ENCODE peak calls at places on chromosomes 7 and 10, in seven cellular contexts. One of them, this sample, is unnamed.

GRCh38 chr10:28676968-28677888 is at the start of gene BAMBI:
- DNase-seq in substantia nigra: peak; percentile 88
- DNase-seq in body of pancreas: peak; percentile 89
- DNase-seq in A549: peak; percentile 49
- DNase-seq in heart right ventricle: peak; percentile 93
- DNase-seq in lower lobe of right lung: peak; percentile 94
- DNase-seq in sigmoid colon: peak; percentile 94
- DNase-seq in this sample: peak; percentile 83

GRCh38 chr7:105438847-105439173 is 50.1 kb upstream of the SRPK2 start:
- DNase-seq in sigmoid colon: no peak
- DNase-seq in body of pancreas: no peak
- DNase-seq in lower lobe of right lung: no peak
- DNase-seq in substantia nigra: no peak
- DNase-seq in A549: no peak
- DNase-seq in heart right ventricle: no peak
- DNase-seq in this sample: no peak

GRCh38 chr7:113652501-113652900 is 266.3 kb downstream of the PPP1R3A start:
- DNase-seq in A549: no peak
- DNase-seq in lower lobe of right lung: no peak
- DNase-seq in body of pancreas: no peak
- DNase-seq in sigmoid colon: no peak
- DNase-seq in heart right ventricle: no peak
- DNase-seq in substantia nigra: no peak
- DNase-seq in this sample: no peak

GRCh38 chr7:7918736-7919448 is 49.7 kb upstream of the GLCCI1 start:
- DNase-seq in heart right ventricle: no peak
- DNase-seq in substantia nigra: no peak
- DNase-seq in A549: no peak
- DNase-seq in sigmoid colon: no peak
- DNase-seq in body of pancreas: no peak
- DNase-seq in lower lobe of right lung: no peak
- DNase-seq in this sample: no peak

GRCh38 chr10:30980951-30981616 is 50.6 kb downstream of the ZNF438 start:
- DNase-seq in sigmoid colon: peak; percentile 91
- DNase-seq in substantia nigra: no peak
- DNase-seq in body of pancreas: peak; percentile 60
- DNase-seq in heart right ventricle: no peak
- DNase-seq in lower lobe of right lung: no peak
- DNase-seq in A549: no peak
- DNase-seq in this sample: no peak

GRCh38 chr10:61001731-61002122 is 57.7 kb upstream of the RHOBTB1 start:
- DNase-seq in A549: no peak
- DNase-seq in substantia nigra: no peak
- DNase-seq in heart right ventricle: no peak
- DNase-seq in sigmoid colon: no peak
- DNase-seq in body of pancreas: no peak
- DNase-seq in lower lobe of right lung: no peak
- DNase-seq in this sample: no peak

GRCh38 chr7:46970131-46970430 is 611.8 kb downstream of the TNS3 start:
- DNase-seq in substantia nigra: no peak
- DNase-seq in heart right ventricle: no peak
- DNase-seq in A549: no peak
- DNase-seq in lower lobe of right lung: no peak
- DNase-seq in sigmoid colon: no peak
- DNase-seq in body of pancreas: no peak
- DNase-seq in this sample: no peak

GRCh38 chr7:126790763-126791162 is 462.0 kb downstream of the GRM8 start:
- DNase-seq in A549: no peak
- DNase-seq in lower lobe of right lung: no peak
- DNase-seq in heart right ventricle: no peak
- DNase-seq in body of pancreas: no peak
- DNase-seq in sigmoid colon: no peak
- DNase-seq in substantia nigra: no peak
- DNase-seq in this sample: no peak

GRCh38 chr10:102131286-102132170 is 1.3 kb upstream of the PPRC1 start:
- DNase-seq in lower lobe of right lung: no peak
- DNase-seq in substantia nigra: no peak
- DNase-seq in body of pancreas: no peak
- DNase-seq in A549: no peak
- DNase-seq in heart right ventricle: no peak
- DNase-seq in sigmoid colon: no peak
- DNase-seq in this sample: no peak

GRCh38 chr10:103739039-103739764 is 116.2 kb downstream of the SH3PXD2A start:
- DNase-seq in body of pancreas: peak; percentile 24
- DNase-seq in heart right ventricle: no peak
- DNase-seq in lower lobe of right lung: no peak
- DNase-seq in sigmoid colon: peak; percentile 87
- DNase-seq in substantia nigra: no peak
- DNase-seq in A549: no peak
- DNase-seq in this sample: no peak

GRCh38 chr10:119654540-119654939 is 3.4 kb downstream of the BAG3 start:
- DNase-seq in sigmoid colon: peak; percentile 83
- DNase-seq in A549: peak; percentile 66
- DNase-seq in heart right ventricle: peak; percentile 40
- DNase-seq in body of pancreas: no peak
- DNase-seq in substantia nigra: no peak
- DNase-seq in lower lobe of right lung: peak; percentile 77
- DNase-seq in this sample: no peak

GRCh38 chr10:60574388-60574787 is 184.7 kb upstream of the ANK3 start:
- DNase-seq in body of pancreas: no peak
- DNase-seq in A549: no peak
- DNase-seq in sigmoid colon: no peak
- DNase-seq in substantia nigra: no peak
- DNase-seq in heart right ventricle: no peak
- DNase-seq in lower lobe of right lung: no peak
- DNase-seq in this sample: no peak

GRCh38 chr7:12788591-12788990 is 101.2 kb downstream of the ARL4A start:
- DNase-seq in substantia nigra: no peak
- DNase-seq in lower lobe of right lung: no peak
- DNase-seq in A549: no peak
- DNase-seq in sigmoid colon: no peak
- DNase-seq in heart right ventricle: no peak
- DNase-seq in body of pancreas: no peak
- DNase-seq in this sample: no peak

GRCh38 chr10:30556189-30556588 is 73.4 kb downstream of the LYZL2 start:
- DNase-seq in substantia nigra: no peak
- DNase-seq in sigmoid colon: no peak
- DNase-seq in body of pancreas: no peak
- DNase-seq in A549: no peak
- DNase-seq in lower lobe of right lung: no peak
- DNase-seq in heart right ventricle: no peak
- DNase-seq in this sample: no peak

GRCh38 chr7:142425281-142425680 is 167.4 kb upstream of the PRSS58 start:
- DNase-seq in heart right ventricle: no peak
- DNase-seq in body of pancreas: no peak
- DNase-seq in sigmoid colon: no peak
- DNase-seq in substantia nigra: no peak
- DNase-seq in lower lobe of right lung: no peak
- DNase-seq in A549: no peak
- DNase-seq in this sample: no peak

GRCh38 chr10:116304923-116305322 is 19.3 kb upstream of the CCDC172 start:
- DNase-seq in heart right ventricle: no peak
- DNase-seq in lower lobe of right lung: no peak
- DNase-seq in A549: no peak
- DNase-seq in sigmoid colon: no peak
- DNase-seq in body of pancreas: no peak
- DNase-seq in substantia nigra: no peak
- DNase-seq in this sample: no peak

GRCh38 chr7:50450691-50451051 is 521 bp upstream of the FIGNL1 start:
- DNase-seq in lower lobe of right lung: peak; percentile 61
- DNase-seq in heart right ventricle: peak; percentile 31
- DNase-seq in sigmoid colon: no peak
- DNase-seq in substantia nigra: no peak
- DNase-seq in A549: peak; percentile 10
- DNase-seq in body of pancreas: peak; percentile 27
- DNase-seq in this sample: no peak

GRCh38 chr7:22445140-22445722 is 54.8 kb downstream of the STEAP1B start:
- DNase-seq in lower lobe of right lung: peak; percentile 81
- DNase-seq in body of pancreas: peak; percentile 55
- DNase-seq in sigmoid colon: peak; percentile 80
- DNase-seq in A549: no peak
- DNase-seq in substantia nigra: no peak
- DNase-seq in heart right ventricle: peak; percentile 81
- DNase-seq in this sample: peak; percentile 15

GRCh38 chr7:133985300-133985699 is 141.8 kb upstream of the LRGUK start:
- DNase-seq in A549: no peak
- DNase-seq in body of pancreas: no peak
- DNase-seq in heart right ventricle: no peak
- DNase-seq in sigmoid colon: no peak
- DNase-seq in substantia nigra: no peak
- DNase-seq in lower lobe of right lung: no peak
- DNase-seq in this sample: no peak
- H3K27ac ChIP-seq in A549: no peak overlapping the region
- H3K27ac ChIP-seq in body of pancreas: no peak overlapping the region
- H3K27ac ChIP-seq in heart right ventricle: no peak overlapping the region
- H3K27ac ChIP-seq in sigmoid colon: no peak overlapping the region
- H3K27ac ChIP-seq in substantia nigra: no peak overlapping the region
- H3K27ac ChIP-seq in lower lobe of right lung: no peak overlapping the region
- H3K27ac ChIP-seq in this sample: no peak overlapping the region

GRCh38 chr7:501526-501925 is 18.1 kb downstream of the PDGFA start:
- DNase-seq in substantia nigra: no peak
- DNase-seq in heart right ventricle: peak; percentile 0
- DNase-seq in body of pancreas: no peak
- DNase-seq in A549: no peak
- DNase-seq in lower lobe of right lung: peak; percentile 28
- DNase-seq in sigmoid colon: peak; percentile 62
- DNase-seq in this sample: no peak

GRCh38 chr7:504221-505081 is 15.2 kb downstream of the PDGFA start:
- DNase-seq in sigmoid colon: peak; percentile 63
- DNase-seq in substantia nigra: no peak
- DNase-seq in A549: no peak
- DNase-seq in lower lobe of right lung: peak; percentile 66
- DNase-seq in body of pancreas: peak; percentile 75
- DNase-seq in heart right ventricle: peak; percentile 11
- DNase-seq in this sample: no peak

GRCh38 chr7:502296-502695 is 17.4 kb downstream of the PDGFA start:
- DNase-seq in substantia nigra: no peak
- DNase-seq in heart right ventricle: peak; percentile 9
- DNase-seq in A549: no peak
- DNase-seq in lower lobe of right lung: peak; percentile 32
- DNase-seq in body of pancreas: no peak
- DNase-seq in sigmoid colon: peak; percentile 53
- DNase-seq in this sample: no peak

GRCh38 chr7:503575-504111 is 16.0 kb downstream of the PDGFA start:
- DNase-seq in heart right ventricle: peak; percentile 61
- DNase-seq in substantia nigra: no peak
- DNase-seq in body of pancreas: peak; percentile 96
- DNase-seq in lower lobe of right lung: peak; percentile 91
- DNase-seq in A549: peak; percentile 66
- DNase-seq in sigmoid colon: peak; percentile 78
- DNase-seq in this sample: no peak

GRCh38 chr7:503046-503574 is 16.5 kb downstream of the PDGFA start:
- DNase-seq in lower lobe of right lung: peak; percentile 30
- DNase-seq in heart right ventricle: no peak
- DNase-seq in substantia nigra: no peak
- DNase-seq in sigmoid colon: peak; percentile 58
- DNase-seq in body of pancreas: no peak
- DNase-seq in A549: no peak
- DNase-seq in this sample: no peak
- H3K27ac ChIP-seq in lower lobe of right lung: no peak overlapping the region
- H3K27ac ChIP-seq in heart right ventricle: peak overlapping the region; percentile 64
- H3K27ac ChIP-seq in substantia nigra: peak overlapping the region; percentile 96
- H3K27ac ChIP-seq in sigmoid colon: peak overlapping the region; percentile 57
- H3K27ac ChIP-seq in body of pancreas: peak overlapping the region; percentile 94
- H3K27ac ChIP-seq in A549: peak overlapping the region; percentile 56
- H3K27ac ChIP-seq in this sample: no peak overlapping the region

GRCh38 chr7:91264083-91264923 is at the start of gene FZD1:
- DNase-seq in sigmoid colon: peak; percentile 98
- DNase-seq in substantia nigra: peak; percentile 96
- DNase-seq in lower lobe of right lung: peak; percentile 97
- DNase-seq in A549: peak; percentile 73
- DNase-seq in heart right ventricle: peak; percentile 96
- DNase-seq in body of pancreas: peak; percentile 97
- DNase-seq in this sample: peak; percentile 41
- H3K27ac ChIP-seq in sigmoid colon: peak within 1 kb of the TSS; percentile 98
- H3K27ac ChIP-seq in substantia nigra: peak within 1 kb of the TSS; percentile 64
- H3K27ac ChIP-seq in lower lobe of right lung: peak within 1 kb of the TSS; percentile 95
- H3K27ac ChIP-seq in A549: peak within 1 kb of the TSS; percentile 80
- H3K27ac ChIP-seq in heart right ventricle: peak within 1 kb of the TSS; percentile 96
- H3K27ac ChIP-seq in body of pancreas: peak within 1 kb of the TSS; percentile 94
- H3K27ac ChIP-seq in this sample: peak within 1 kb of the TSS; percentile 67

GRCh38 chr7:158264881-158265742 is 322.5 kb downstream of the PTPRN2 start:
- DNase-seq in A549: no peak
- DNase-seq in sigmoid colon: peak; percentile 60
- DNase-seq in heart right ventricle: no peak
- DNase-seq in body of pancreas: no peak
- DNase-seq in substantia nigra: no peak
- DNase-seq in lower lobe of right lung: peak; percentile 30
- DNase-seq in this sample: no peak
- H3K27ac ChIP-seq in A549: no peak overlapping the region
- H3K27ac ChIP-seq in sigmoid colon: no peak overlapping the region
- H3K27ac ChIP-seq in heart right ventricle: no peak overlapping the region
- H3K27ac ChIP-seq in body of pancreas: no peak overlapping the region
- H3K27ac ChIP-seq in substantia nigra: no peak overlapping the region
- H3K27ac ChIP-seq in lower lobe of right lung: no peak overlapping the region
- H3K27ac ChIP-seq in this sample: no peak overlapping the region

GRCh38 chr10:59006511-59007306 is 169.7 kb upstream of the PHYHIPL start:
- DNase-seq in heart right ventricle: no peak
- DNase-seq in lower lobe of right lung: no peak
- DNase-seq in sigmoid colon: no peak
- DNase-seq in substantia nigra: no peak
- DNase-seq in body of pancreas: peak; percentile 17
- DNase-seq in A549: peak; percentile 63
- DNase-seq in this sample: no peak

GRCh38 chr10:59003203-59003602 is 173.2 kb upstream of the PHYHIPL start:
- DNase-seq in A549: no peak
- DNase-seq in heart right ventricle: no peak
- DNase-seq in body of pancreas: no peak
- DNase-seq in sigmoid colon: no peak
- DNase-seq in lower lobe of right lung: no peak
- DNase-seq in substantia nigra: no peak
- DNase-seq in this sample: no peak

GRCh38 chr10:59002011-59002410 is 174.4 kb upstream of the PHYHIPL start:
- DNase-seq in body of pancreas: peak; percentile 74
- DNase-seq in substantia nigra: no peak
- DNase-seq in heart right ventricle: no peak
- DNase-seq in lower lobe of right lung: no peak
- DNase-seq in A549: no peak
- DNase-seq in sigmoid colon: no peak
- DNase-seq in this sample: no peak

GRCh38 chr10:59007307-59008025 is 169.0 kb upstream of the PHYHIPL start:
- DNase-seq in body of pancreas: no peak
- DNase-seq in heart right ventricle: no peak
- DNase-seq in sigmoid colon: no peak
- DNase-seq in substantia nigra: no peak
- DNase-seq in A549: peak; percentile 26
- DNase-seq in lower lobe of right lung: no peak
- DNase-seq in this sample: no peak

DNA sequence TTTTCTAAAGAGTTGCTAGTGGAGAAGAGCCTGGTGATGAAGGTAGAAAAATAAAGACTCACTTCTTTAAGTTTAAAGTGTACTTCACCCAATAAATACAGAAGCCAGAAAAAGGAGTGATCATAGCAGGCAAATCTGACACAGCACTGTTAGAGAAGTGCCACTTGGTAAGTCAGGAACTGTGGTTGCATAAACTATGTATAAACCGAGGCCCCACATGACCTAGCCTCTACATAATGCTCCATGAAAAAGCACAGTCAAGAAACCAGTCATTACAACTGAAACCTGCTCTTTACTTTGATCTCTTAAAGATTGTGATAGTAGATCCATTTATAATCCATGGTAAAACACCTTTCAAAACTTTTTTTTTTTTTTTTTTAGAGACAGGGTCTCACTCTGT is 172.1 kb upstream of the PHYHIPL start:
- DNase-seq in lower lobe of right lung: no peak
- DNase-seq in substantia nigra: no peak
- DNase-seq in heart right ventricle: no peak
- DNase-seq in A549: no peak
- DNase-seq in body of pancreas: no peak
- DNase-seq in sigmoid colon: no peak
- DNase-seq in this sample: no peak
- H3K27ac ChIP-seq in lower lobe of right lung: no peak overlapping the region
- H3K27ac ChIP-seq in substantia nigra: peak overlapping the region; percentile 75
- H3K27ac ChIP-seq in heart right ventricle: no peak overlapping the region
- H3K27ac ChIP-seq in A549: no peak overlapping the region
- H3K27ac ChIP-seq in body of pancreas: no peak overlapping the region
- H3K27ac ChIP-seq in sigmoid colon: no peak overlapping the region
- H3K27ac ChIP-seq in this sample: peak overlapping the region; percentile 69

This sample was measured in caudate nucleus.